ENCODE peak calls at places on chromosomes 7 and 10, in six cellular contexts. One of them, this sample, is unnamed.

GRCh38 chr10:47121336-47121735 is 178.7 kb upstream of the GDF10 start:
- DNase-seq in testis: no peak
- DNase-seq in K562: no peak
- DNase-seq in H1: no peak
- DNase-seq in thyroid gland: no peak
- DNase-seq in stomach: no peak
- DNase-seq in this sample: no peak

GRCh38 chr7:111414374-111414773 is 147.9 kb downstream of the IMMP2L start:
- DNase-seq in testis: no peak
- DNase-seq in stomach: no peak
- DNase-seq in thyroid gland: no peak
- DNase-seq in H1: no peak
- DNase-seq in K562: no peak
- DNase-seq in this sample: no peak

GRCh38 chr10:96044686-96045085 is 1.3 kb downstream of the CCNJ start:
- DNase-seq in testis: no peak
- DNase-seq in thyroid gland: no peak
- DNase-seq in stomach: no peak
- DNase-seq in H1: no peak
- DNase-seq in K562: no peak
- DNase-seq in this sample: no peak

GRCh38 chr7:32477649-32477980 is 12.6 kb downstream of the LSM5 start:
- DNase-seq in thyroid gland: no peak
- DNase-seq in testis: no peak
- DNase-seq in stomach: no peak
- DNase-seq in K562: no peak
- DNase-seq in H1: no peak
- DNase-seq in this sample: no peak

GRCh38 chr7:155323001-155323638 is 25.4 kb downstream of the INSIG1 start:
- DNase-seq in thyroid gland: no peak
- DNase-seq in testis: no peak
- DNase-seq in H1: no peak
- DNase-seq in K562: no peak
- DNase-seq in stomach: no peak
- DNase-seq in this sample: no peak

GRCh38 chr10:73439605-73440298 is 6.4 kb upstream of the MSS51 start:
- DNase-seq in H1: no peak
- DNase-seq in thyroid gland: no peak
- DNase-seq in K562: no peak
- DNase-seq in stomach: no peak
- DNase-seq in testis: no peak
- DNase-seq in this sample: no peak

GRCh38 chr7:98591926-98592325 is 25.2 kb upstream of the NPTX2 start:
- DNase-seq in H1: no peak
- DNase-seq in K562: no peak
- DNase-seq in stomach: no peak
- DNase-seq in thyroid gland: no peak
- DNase-seq in testis: no peak
- DNase-seq in this sample: no peak

GRCh38 chr7:16926283-16926682 is 44.5 kb upstream of the AGR3 start:
- DNase-seq in stomach: no peak
- DNase-seq in K562: no peak
- DNase-seq in H1: no peak
- DNase-seq in testis: peak; percentile 65
- DNase-seq in thyroid gland: peak; percentile 64
- DNase-seq in this sample: no peak

GRCh38 chr7:74006451-74007259 is 21.3 kb upstream of the ELN start:
- DNase-seq in testis: peak; percentile 52
- DNase-seq in K562: no peak
- DNase-seq in thyroid gland: no peak
- DNase-seq in stomach: peak; percentile 42
- DNase-seq in H1: no peak
- DNase-seq in this sample: no peak

GRCh38 chr10:1968257-1969025 is 231.1 kb upstream of the ADARB2 start:
- DNase-seq in stomach: no peak
- DNase-seq in testis: no peak
- DNase-seq in thyroid gland: no peak
- DNase-seq in K562: no peak
- DNase-seq in H1: no peak
- DNase-seq in this sample: no peak

GRCh38 chr10:124693396-124693795 is 50.8 kb downstream of the FAM53B start:
- DNase-seq in H1: no peak
- DNase-seq in thyroid gland: peak; percentile 94
- DNase-seq in stomach: no peak
- DNase-seq in testis: no peak
- DNase-seq in K562: peak; percentile 42
- DNase-seq in this sample: no peak

GRCh38 chr7:80851896-80852476 is 66.9 kb downstream of the SEMA3C start:
- DNase-seq in thyroid gland: no peak
- DNase-seq in H1: no peak
- DNase-seq in K562: no peak
- DNase-seq in testis: no peak
- DNase-seq in stomach: no peak
- DNase-seq in this sample: no peak

GRCh38 chr7:38034062-38034907 is 113.8 kb downstream of the EPDR1 start:
- DNase-seq in stomach: no peak
- DNase-seq in K562: no peak
- DNase-seq in testis: no peak
- DNase-seq in thyroid gland: no peak
- DNase-seq in H1: no peak
- DNase-seq in this sample: no peak

GRCh38 chr7:128264477-128264876 is 23.4 kb downstream of the LEP start:
- DNase-seq in testis: peak; percentile 15
- DNase-seq in stomach: peak; percentile 72
- DNase-seq in thyroid gland: no peak
- DNase-seq in H1: no peak
- DNase-seq in K562: no peak
- DNase-seq in this sample: no peak

GRCh38 chr10:43681226-43681625 is 32.5 kb upstream of the ZNF32 start:
- DNase-seq in H1: no peak
- DNase-seq in K562: no peak
- DNase-seq in stomach: no peak
- DNase-seq in testis: no peak
- DNase-seq in thyroid gland: no peak
- DNase-seq in this sample: no peak

GRCh38 chr7:9600974-9601373 is 1167.6 kb downstream of the NXPH1 start:
- DNase-seq in K562: no peak
- DNase-seq in testis: no peak
- DNase-seq in stomach: no peak
- DNase-seq in thyroid gland: no peak
- DNase-seq in H1: no peak
- DNase-seq in this sample: no peak

GRCh38 chr7:107874605-107875446 is 16.2 kb upstream of the DLD start:
- DNase-seq in stomach: peak; percentile 34
- DNase-seq in H1: no peak
- DNase-seq in K562: peak; percentile 79
- DNase-seq in thyroid gland: peak; percentile 22
- DNase-seq in testis: peak; percentile 68
- DNase-seq in this sample: no peak

GRCh38 chr7:35430547-35431153 is 176.8 kb upstream of the TBX20 start:
- DNase-seq in H1: no peak
- DNase-seq in thyroid gland: no peak
- DNase-seq in K562: peak; percentile 57
- DNase-seq in testis: no peak
- DNase-seq in stomach: no peak
- DNase-seq in this sample: no peak

GRCh38 chr10:91683976-91684375 is 51.1 kb upstream of the PPP1R3C start:
- DNase-seq in thyroid gland: no peak
- DNase-seq in stomach: no peak
- DNase-seq in testis: no peak
- DNase-seq in K562: no peak
- DNase-seq in H1: peak; percentile 36
- DNase-seq in this sample: no peak

GRCh38 chr7:111192614-111193053 is 101.7 kb downstream of the LRRN3 start:
- DNase-seq in stomach: no peak
- DNase-seq in testis: no peak
- DNase-seq in K562: no peak
- DNase-seq in H1: no peak
- DNase-seq in thyroid gland: no peak
- DNase-seq in this sample: no peak

GRCh38 chr10:68601490-68602265 is 41.5 kb downstream of the TET1 start:
- DNase-seq in H1: no peak
- DNase-seq in testis: no peak
- DNase-seq in stomach: no peak
- DNase-seq in thyroid gland: no peak
- DNase-seq in K562: no peak
- DNase-seq in this sample: no peak

GRCh38 chr10:68599754-68600040 is 39.6 kb downstream of the TET1 start:
- DNase-seq in testis: no peak
- DNase-seq in K562: no peak
- DNase-seq in stomach: no peak
- DNase-seq in H1: no peak
- DNase-seq in thyroid gland: no peak
- DNase-seq in this sample: no peak

GRCh38 chr10:68598978-68599753 is 39.0 kb downstream of the TET1 start:
- DNase-seq in testis: peak; percentile 26
- DNase-seq in thyroid gland: peak; percentile 72
- DNase-seq in H1: no peak
- DNase-seq in K562: peak; percentile 40
- DNase-seq in stomach: peak; percentile 55
- DNase-seq in this sample: peak; percentile 76

GRCh38 chr10:68602434-68602833 is 42.3 kb downstream of the TET1 start:
- DNase-seq in stomach: no peak
- DNase-seq in K562: no peak
- DNase-seq in thyroid gland: no peak
- DNase-seq in H1: no peak
- DNase-seq in testis: no peak
- DNase-seq in this sample: no peak

GRCh38 chr10:68600041-68600778 is 40.1 kb downstream of the TET1 start:
- DNase-seq in H1: peak; percentile 82
- DNase-seq in testis: peak; percentile 78
- DNase-seq in K562: peak; percentile 65
- DNase-seq in thyroid gland: peak; percentile 74
- DNase-seq in stomach: peak; percentile 65
- DNase-seq in this sample: peak; percentile 86
- TF ChIP-seq POLR2A in H1: peak; percentile 72
- TF ChIP-seq POLR2A in testis: no peak
- TF ChIP-seq POLR2A in K562: no peak
- TF ChIP-seq POLR2A in thyroid gland: no peak
- TF ChIP-seq POLR2A in stomach: no peak
- TF ChIP-seq POLR2A in this sample: no peak

DNA sequence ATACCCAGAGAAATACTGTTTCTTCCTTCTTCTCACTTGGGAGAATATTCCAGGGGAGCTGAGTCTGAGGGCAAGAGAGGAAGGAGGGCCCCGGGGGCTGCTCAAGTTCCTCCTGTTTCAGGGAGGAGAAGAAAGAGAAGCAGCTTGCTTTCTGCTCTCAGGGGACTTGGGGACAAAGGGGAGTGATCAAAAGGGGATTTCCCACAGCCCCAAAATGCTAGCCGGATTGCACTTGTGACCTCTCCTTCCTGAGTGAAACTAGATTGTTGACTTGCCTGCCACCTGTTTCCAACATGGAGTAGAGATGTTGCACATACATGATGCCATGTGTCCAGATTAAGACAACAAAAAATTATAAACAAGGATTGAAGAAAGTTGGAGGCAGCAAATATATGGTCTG is 28.7 kb upstream of the PDCD4 start:
- DNase-seq in stomach: no peak
- DNase-seq in thyroid gland: no peak
- DNase-seq in H1: no peak
- DNase-seq in testis: no peak
- DNase-seq in K562: no peak
- DNase-seq in this sample: no peak
- H3K4me3 ChIP-seq in stomach: no peak overlapping the region
- H3K4me3 ChIP-seq in thyroid gland: no peak overlapping the region
- H3K4me3 ChIP-seq in H1: no peak overlapping the region
- H3K4me3 ChIP-seq in testis: no peak overlapping the region
- H3K4me3 ChIP-seq in K562: no peak overlapping the region
- H3K4me3 ChIP-seq in this sample: no peak overlapping the region

GRCh38 chr7:44114586-44115310 is 8.6 kb downstream of the POLD2 start:
- DNase-seq in stomach: no peak
- DNase-seq in testis: peak; percentile 26
- DNase-seq in H1: no peak
- DNase-seq in thyroid gland: no peak
- DNase-seq in K562: no peak
- DNase-seq in this sample: peak; percentile 51

GRCh38 chr7:44112997-44113763 is 9.0 kb downstream of the AEBP1 start:
- DNase-seq in testis: no peak
- DNase-seq in K562: peak; percentile 83
- DNase-seq in thyroid gland: no peak
- DNase-seq in stomach: no peak
- DNase-seq in H1: no peak
- DNase-seq in this sample: peak; percentile 69

GRCh38 chr7:44111759-44112158 is 7.6 kb downstream of the AEBP1 start:
- DNase-seq in thyroid gland: no peak
- DNase-seq in stomach: no peak
- DNase-seq in K562: peak; percentile 36
- DNase-seq in testis: no peak
- DNase-seq in H1: no peak
- DNase-seq in this sample: peak; percentile 66

GRCh38 chr7:44112231-44112996 is 8.3 kb downstream of the AEBP1 start:
- DNase-seq in testis: no peak
- DNase-seq in thyroid gland: no peak
- DNase-seq in stomach: no peak
- DNase-seq in K562: peak; percentile 83
- DNase-seq in H1: no peak
- DNase-seq in this sample: peak; percentile 64

GRCh38 chr7:44113764-44114354 is 9.5 kb downstream of the POLD2 start:
- DNase-seq in testis: no peak
- DNase-seq in K562: no peak
- DNase-seq in H1: no peak
- DNase-seq in stomach: no peak
- DNase-seq in thyroid gland: no peak
- DNase-seq in this sample: no peak
- TF ChIP-seq POLR2A in testis: no peak
- TF ChIP-seq POLR2A in K562: peak; percentile 55
- TF ChIP-seq POLR2A in H1: no peak
- TF ChIP-seq POLR2A in stomach: no peak
- TF ChIP-seq POLR2A in thyroid gland: no peak
- TF ChIP-seq POLR2A in this sample: no peak

DNA sequence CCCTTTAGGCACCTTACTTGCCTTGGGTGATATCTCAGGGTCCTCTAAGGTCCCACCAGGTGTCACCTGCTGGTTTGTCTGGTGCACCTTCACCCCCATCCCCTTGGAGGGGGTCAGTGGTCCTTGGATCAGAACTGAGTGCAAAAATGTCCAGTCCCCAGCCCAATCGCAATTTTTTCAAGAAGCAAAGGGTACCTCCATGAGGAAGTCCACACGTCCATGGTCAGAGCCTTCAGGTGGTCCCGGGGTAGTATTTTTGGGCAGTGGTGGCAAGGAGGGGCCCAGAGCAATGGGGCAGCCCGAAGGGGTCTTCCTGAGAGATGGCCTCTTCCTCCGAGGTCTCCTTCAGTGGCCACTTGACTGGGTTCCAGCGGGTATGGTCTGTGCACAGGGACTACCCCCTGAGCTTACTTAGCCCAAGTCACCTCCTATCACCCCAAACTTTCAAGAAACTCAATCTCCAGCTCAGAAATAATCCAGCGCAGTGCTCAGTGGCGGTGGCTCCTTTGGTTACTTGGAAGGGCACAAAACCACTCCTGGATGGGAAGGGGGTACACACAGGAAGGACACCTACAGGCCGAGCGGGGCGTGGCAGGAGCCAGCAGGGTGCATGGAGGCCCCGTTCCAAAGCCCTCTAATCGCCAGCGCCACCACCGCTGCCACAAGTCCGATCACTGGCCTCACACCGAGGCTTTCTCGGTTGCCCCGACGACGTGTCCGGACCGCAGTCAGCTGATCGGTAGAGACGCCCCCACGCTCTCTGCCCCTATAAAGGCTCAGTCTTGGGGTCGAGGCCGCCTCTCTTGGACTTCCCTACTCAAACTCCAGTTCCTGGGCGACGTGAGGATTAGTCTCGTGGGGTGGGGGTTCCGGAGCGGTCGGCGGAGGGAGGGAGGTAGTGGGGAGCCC is 4.5 kb downstream of the SAP25 start:
- DNase-seq in thyroid gland: peak; percentile 72
- DNase-seq in stomach: peak; percentile 66
- DNase-seq in K562: peak; percentile 76
- DNase-seq in H1: peak; percentile 67
- DNase-seq in testis: peak; percentile 86
- DNase-seq in this sample: peak; percentile 88
- H3K4me3 ChIP-seq in thyroid gland: peak overlapping the region; percentile 29
- H3K4me3 ChIP-seq in stomach: peak overlapping the region; percentile 31
- H3K4me3 ChIP-seq in K562: no peak overlapping the region
- H3K4me3 ChIP-seq in H1: peak overlapping the region; percentile 42
- H3K4me3 ChIP-seq in testis: peak overlapping the region; percentile 41
- H3K4me3 ChIP-seq in this sample: peak overlapping the region; percentile 47